ENCODE peak calls at places on chromosomes 5 and 9, in four cellular contexts. One of them, this sample, is unnamed.

GRCh38 chr5:134603059-134603458 is 29.6 kb downstream of the SAR1B start:
- DNase-seq in H1: no peak
- DNase-seq in GM12878: no peak
- DNase-seq in K562: no peak
- DNase-seq in this sample: peak

GRCh38 chr5:157271740-157272271 is 5.9 kb downstream of the CYFIP2 start:
- DNase-seq in H1: no peak
- DNase-seq in GM12878: peak
- DNase-seq in K562: no peak
- DNase-seq in this sample: no peak

GRCh38 chr9:108617661-108618060 is 238.1 kb downstream of the ACTL7B start:
- DNase-seq in H1: no peak
- DNase-seq in GM12878: no peak
- DNase-seq in K562: no peak
- DNase-seq in this sample: no peak

GRCh38 chr9:89941875-89942274 is 337.1 kb downstream of the GADD45G start:
- DNase-seq in H1: no peak
- DNase-seq in GM12878: no peak
- DNase-seq in K562: no peak
- DNase-seq in this sample: peak

GRCh38 chr5:56066931-56067450 is 72.2 kb upstream of the IL6ST start:
- DNase-seq in H1: no peak
- DNase-seq in GM12878: no peak
- DNase-seq in K562: no peak
- DNase-seq in this sample: no peak

GRCh38 chr9:18490591-18491370 is 16.8 kb downstream of the ADAMTSL1 start:
- DNase-seq in H1: no peak
- DNase-seq in GM12878: no peak
- DNase-seq in K562: no peak
- DNase-seq in this sample: peak

GRCh38 chr9:113875420-113875916 is 641 bp upstream of the ZNF618 start:
- DNase-seq in H1: no peak
- DNase-seq in GM12878: no peak
- DNase-seq in K562: no peak
- DNase-seq in this sample: no peak

GRCh38 chr9:99023831-99024230 is 80.1 kb downstream of the COL15A1 start:
- DNase-seq in H1: no peak
- DNase-seq in GM12878: no peak
- DNase-seq in K562: no peak
- DNase-seq in this sample: peak

GRCh38 chr9:32486839-32487562 is 39.0 kb downstream of the RIGI start:
- DNase-seq in H1: no peak
- DNase-seq in GM12878: no peak
- DNase-seq in K562: no peak
- DNase-seq in this sample: peak

GRCh38 chr5:969421-969839 is 39.2 kb upstream of the NKD2 start:
- DNase-seq in H1: no peak
- DNase-seq in GM12878: no peak
- DNase-seq in K562: no peak
- DNase-seq in this sample: peak

GRCh38 chr9:36245906-36246305 is 12.3 kb downstream of the GNE start:
- DNase-seq in H1: no peak
- DNase-seq in GM12878: no peak
- DNase-seq in K562: no peak
- DNase-seq in this sample: peak

GRCh38 chr5:102536323-102536928 is 37.6 kb upstream of the SLCO6A1 start:
- DNase-seq in H1: no peak
- DNase-seq in GM12878: no peak
- DNase-seq in K562: no peak
- DNase-seq in this sample: peak

GRCh38 chr9:76441551-76442322 is 17.2 kb upstream of the GCNT1 start:
- DNase-seq in H1: no peak
- DNase-seq in GM12878: peak
- DNase-seq in K562: no peak
- DNase-seq in this sample: peak

GRCh38 chr5:102855684-102856373 is 100.7 kb downstream of the PAM start:
- DNase-seq in H1: no peak
- DNase-seq in GM12878: no peak
- DNase-seq in K562: no peak
- DNase-seq in this sample: no peak

GRCh38 chr5:54917323-54917722 is 68.1 kb downstream of the ESM1 start:
- DNase-seq in H1: no peak
- DNase-seq in GM12878: no peak
- DNase-seq in K562: no peak
- DNase-seq in this sample: no peak

DNA sequence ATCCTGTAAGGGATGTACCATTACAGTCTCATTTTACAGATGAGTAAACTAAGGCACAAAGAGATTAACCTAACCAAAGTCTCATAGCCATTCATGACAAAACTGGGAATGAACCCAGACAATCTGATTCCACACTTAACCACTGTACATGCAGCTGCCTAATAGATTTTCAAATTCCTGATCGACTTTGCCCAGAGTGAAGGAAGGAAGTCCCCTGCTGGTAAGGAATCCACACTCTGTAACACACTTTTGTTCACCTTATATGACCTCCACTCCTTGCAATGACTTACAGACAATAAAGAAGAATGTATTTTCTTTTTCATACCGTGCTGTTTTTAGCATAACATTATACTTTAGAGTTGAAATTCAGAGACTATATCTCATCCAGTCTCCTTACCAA is 31.3 kb upstream of the PLPP6 start:
- DNase-seq in H1: no peak
- DNase-seq in GM12878: no peak
- DNase-seq in K562: no peak
- DNase-seq in this sample: no peak
- TF ChIP-seq RAD21 in H1: no peak
- TF ChIP-seq RAD21 in GM12878: no peak
- TF ChIP-seq RAD21 in K562: no peak
- TF ChIP-seq RAD21 in this sample: no peak

GRCh38 chr5:122499617-122500016 is 187.6 kb downstream of the SNCAIP start:
- DNase-seq in H1: no peak
- DNase-seq in GM12878: no peak
- DNase-seq in K562: no peak
- DNase-seq in this sample: no peak

GRCh38 chr5:122501087-122501435 is 189.0 kb downstream of the SNCAIP start:
- DNase-seq in H1: no peak
- DNase-seq in GM12878: no peak
- DNase-seq in K562: no peak
- DNase-seq in this sample: peak

GRCh38 chr5:122498163-122498562 is 186.1 kb downstream of the SNCAIP start:
- DNase-seq in H1: peak
- DNase-seq in GM12878: no peak
- DNase-seq in K562: no peak
- DNase-seq in this sample: peak

GRCh38 chr5:122500245-122501086 is 188.4 kb downstream of the SNCAIP start:
- DNase-seq in H1: peak
- DNase-seq in GM12878: no peak
- DNase-seq in K562: peak
- DNase-seq in this sample: peak
- TF ChIP-seq CHD1 in H1: no peak
- TF ChIP-seq CHD1 in GM12878: no peak
- TF ChIP-seq CHD1 in K562: no peak
- TF ChIP-seq CHD1 in this sample: no peak

GRCh38 chr5:79845448-79846197 is 145.4 kb downstream of the MTX3 start:
- DNase-seq in H1: no peak
- DNase-seq in GM12878: no peak
- DNase-seq in K562: peak
- DNase-seq in this sample: peak
- TF ChIP-seq RAD21 in H1: no peak
- TF ChIP-seq RAD21 in GM12878: no peak
- TF ChIP-seq RAD21 in K562: no peak
- TF ChIP-seq RAD21 in this sample: no peak

DNA sequence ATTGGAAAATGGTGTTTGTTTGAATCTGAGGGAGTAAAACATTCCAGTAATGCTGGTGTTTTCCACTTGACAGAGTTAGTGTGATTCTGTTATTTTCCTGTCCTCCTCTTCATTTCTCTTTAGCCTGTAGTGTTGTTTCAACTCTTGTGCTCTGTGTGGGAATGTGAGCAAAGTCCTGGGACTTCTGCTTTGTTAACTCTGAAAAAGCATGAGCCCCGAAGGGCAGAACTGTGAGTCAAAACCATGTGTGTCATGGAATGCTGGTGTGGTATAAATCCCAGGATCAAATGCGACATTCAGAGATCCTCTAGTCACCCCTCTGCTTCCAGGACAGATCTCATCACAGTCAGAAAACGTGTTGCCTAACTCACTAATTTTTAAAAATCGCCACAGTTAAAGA is 8.9 kb downstream of the F2R start:
- DNase-seq in H1: no peak
- DNase-seq in GM12878: no peak
- DNase-seq in K562: no peak
- DNase-seq in this sample: peak
- TF ChIP-seq CHD1 in H1: no peak
- TF ChIP-seq CHD1 in GM12878: no peak
- TF ChIP-seq CHD1 in K562: no peak
- TF ChIP-seq CHD1 in this sample: no peak

GRCh38 chr5:108730617-108731340 is 16.9 kb upstream of the FER start:
- DNase-seq in H1: no peak
- DNase-seq in GM12878: no peak
- DNase-seq in K562: no peak
- DNase-seq in this sample: peak

GRCh38 chr5:108727154-108727638 is 20.5 kb upstream of the FER start:
- DNase-seq in H1: no peak
- DNase-seq in GM12878: no peak
- DNase-seq in K562: peak
- DNase-seq in this sample: peak

GRCh38 chr5:108728566-108729305 is 19.0 kb upstream of the FER start:
- DNase-seq in H1: no peak
- DNase-seq in GM12878: no peak
- DNase-seq in K562: peak
- DNase-seq in this sample: no peak

GRCh38 chr5:108727639-108728565 is 19.8 kb upstream of the FER start:
- DNase-seq in H1: peak
- DNase-seq in GM12878: no peak
- DNase-seq in K562: peak
- DNase-seq in this sample: peak

DNA sequence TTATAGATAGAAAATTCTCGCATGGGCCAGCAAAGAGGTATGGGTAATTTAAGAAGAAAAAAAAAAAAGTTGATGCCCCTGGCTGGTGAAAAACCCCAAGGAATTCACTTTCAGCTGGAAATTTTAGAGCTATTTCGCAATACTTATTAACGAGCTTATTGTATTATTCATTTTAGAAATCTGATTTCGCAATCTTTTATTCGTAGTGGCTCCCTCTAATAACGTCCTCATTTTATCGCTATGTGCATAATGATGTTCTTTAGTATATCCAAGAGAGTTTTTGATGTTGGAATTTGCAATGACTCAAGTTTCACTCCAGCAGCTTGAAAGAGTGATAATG is 18.4 kb upstream of the FER start:
- DNase-seq in H1: no peak
- DNase-seq in GM12878: no peak
- DNase-seq in K562: no peak
- DNase-seq in this sample: no peak
- TF ChIP-seq RAD21 in H1: no peak
- TF ChIP-seq RAD21 in GM12878: no peak
- TF ChIP-seq RAD21 in K562: no peak
- TF ChIP-seq RAD21 in this sample: no peak

GRCh38 chr5:171693397-171693796 is 92.2 kb upstream of the SMIM23 start:
- DNase-seq in H1: no peak
- DNase-seq in GM12878: no peak
- DNase-seq in K562: no peak
- DNase-seq in this sample: no peak
- TF ChIP-seq CHD1 in H1: no peak
- TF ChIP-seq CHD1 in GM12878: no peak
- TF ChIP-seq CHD1 in K562: no peak
- TF ChIP-seq CHD1 in this sample: no peak

This sample was measured in IMR-90.